ENCODE peak calls at places on chromosome 19, in five cellular contexts. One of them, this sample, is unnamed.

GRCh38 chr19:31110331-31110730 is 238.9 kb downstream of the TSHZ3 start:
- DNase-seq in GM23248: peak
- DNase-seq in IMR-90: peak
- DNase-seq in astrocyte: peak
- DNase-seq in mammary epithelial cell: peak
- DNase-seq in this sample: no peak

GRCh38 chr19:12991296-12991695 is 4.0 kb upstream of the NFIX start:
- DNase-seq in GM23248: no peak
- DNase-seq in IMR-90: no peak
- DNase-seq in mammary epithelial cell: no peak
- DNase-seq in astrocyte: no peak
- DNase-seq in this sample: no peak

GRCh38 chr19:15843186-15843585 is 27.7 kb upstream of the OR10H1 start:
- DNase-seq in IMR-90: no peak
- DNase-seq in mammary epithelial cell: no peak
- DNase-seq in astrocyte: no peak
- DNase-seq in GM23248: no peak
- DNase-seq in this sample: no peak

GRCh38 chr19:34838753-34839431 is 65.9 kb upstream of the ZNF599 start:
- DNase-seq in mammary epithelial cell: peak
- DNase-seq in GM23248: peak
- DNase-seq in astrocyte: no peak
- DNase-seq in IMR-90: no peak
- DNase-seq in this sample: no peak

GRCh38 chr19:33301011-33301899 is 1.1 kb downstream of the CEBPA start:
- DNase-seq in mammary epithelial cell: no peak
- DNase-seq in astrocyte: no peak
- DNase-seq in IMR-90: no peak
- DNase-seq in GM23248: peak
- DNase-seq in this sample: no peak

GRCh38 chr19:55253842-55254624 is 4.8 kb downstream of the PPP6R1 start:
- DNase-seq in GM23248: no peak
- DNase-seq in astrocyte: no peak
- DNase-seq in IMR-90: no peak
- DNase-seq in mammary epithelial cell: no peak
- DNase-seq in this sample: peak

GRCh38 chr19:29665826-29666633 is 769 bp downstream of the PLEKHF1 start:
- DNase-seq in IMR-90: peak
- DNase-seq in GM23248: peak
- DNase-seq in astrocyte: peak
- DNase-seq in mammary epithelial cell: peak
- DNase-seq in this sample: no peak

GRCh38 chr19:43700368-43701015 is 15.4 kb upstream of the IRGC start:
- DNase-seq in astrocyte: peak
- DNase-seq in GM23248: peak
- DNase-seq in mammary epithelial cell: peak
- DNase-seq in IMR-90: peak
- DNase-seq in this sample: no peak

GRCh38 chr19:56720281-56720680 is 48.7 kb upstream of the ZNF835 start:
- DNase-seq in IMR-90: no peak
- DNase-seq in GM23248: no peak
- DNase-seq in astrocyte: no peak
- DNase-seq in mammary epithelial cell: no peak
- DNase-seq in this sample: no peak

GRCh38 chr19:40556953-40557530 is 19.6 kb upstream of the SHKBP1 start:
- DNase-seq in GM23248: no peak
- DNase-seq in mammary epithelial cell: no peak
- DNase-seq in astrocyte: no peak
- DNase-seq in IMR-90: no peak
- DNase-seq in this sample: no peak

GRCh38 chr19:3047307-3048189 is 14.7 kb downstream of the TLE5 start:
- DNase-seq in astrocyte: peak
- DNase-seq in mammary epithelial cell: peak
- DNase-seq in GM23248: peak
- DNase-seq in IMR-90: peak
- DNase-seq in this sample: no peak

GRCh38 chr19:38709671-38710415 is 34.4 kb downstream of the CAPN12 start:
- DNase-seq in GM23248: no peak
- DNase-seq in astrocyte: no peak
- DNase-seq in IMR-90: no peak
- DNase-seq in mammary epithelial cell: no peak
- DNase-seq in this sample: no peak

GRCh38 chr19:43820098-43820860 is 6.8 kb upstream of the ZNF283 start:
- DNase-seq in mammary epithelial cell: peak
- DNase-seq in GM23248: peak
- DNase-seq in astrocyte: peak
- DNase-seq in IMR-90: peak
- DNase-seq in this sample: no peak

GRCh38 chr19:11483176-11484111 is 2.6 kb upstream of the ELAVL3 start:
- DNase-seq in IMR-90: no peak
- DNase-seq in mammary epithelial cell: no peak
- DNase-seq in astrocyte: no peak
- DNase-seq in GM23248: no peak
- DNase-seq in this sample: no peak

GRCh38 chr19:8151499-8152035 is 2.2 kb upstream of the FBN3 start:
- DNase-seq in mammary epithelial cell: no peak
- DNase-seq in astrocyte: no peak
- DNase-seq in GM23248: no peak
- DNase-seq in IMR-90: no peak
- DNase-seq in this sample: no peak

GRCh38 chr19:8904597-8904996 is 72.4 kb downstream of the MBD3L1 start:
- DNase-seq in GM23248: no peak
- DNase-seq in astrocyte: no peak
- DNase-seq in mammary epithelial cell: no peak
- DNase-seq in IMR-90: no peak
- DNase-seq in this sample: no peak

GRCh38 chr19:3708207-3708931 is at the start of gene TJP3:
- DNase-seq in IMR-90: peak
- DNase-seq in mammary epithelial cell: peak
- DNase-seq in astrocyte: peak
- DNase-seq in GM23248: peak
- DNase-seq in this sample: no peak

GRCh38 chr19:7915250-7916136 is 863 bp downstream of the TGFBR3L start:
- DNase-seq in mammary epithelial cell: no peak
- DNase-seq in GM23248: no peak
- DNase-seq in astrocyte: no peak
- DNase-seq in IMR-90: no peak
- DNase-seq in this sample: no peak

GRCh38 chr19:13103961-13104847 is 1.5 kb upstream of the LYL1 start:
- DNase-seq in astrocyte: no peak
- DNase-seq in IMR-90: no peak
- DNase-seq in mammary epithelial cell: no peak
- DNase-seq in GM23248: peak
- DNase-seq in this sample: peak

GRCh38 chr19:49155830-49156346 is 692 bp upstream of the HRC start:
- DNase-seq in IMR-90: no peak
- DNase-seq in mammary epithelial cell: no peak
- DNase-seq in astrocyte: no peak
- DNase-seq in GM23248: no peak
- DNase-seq in this sample: no peak

DNA sequence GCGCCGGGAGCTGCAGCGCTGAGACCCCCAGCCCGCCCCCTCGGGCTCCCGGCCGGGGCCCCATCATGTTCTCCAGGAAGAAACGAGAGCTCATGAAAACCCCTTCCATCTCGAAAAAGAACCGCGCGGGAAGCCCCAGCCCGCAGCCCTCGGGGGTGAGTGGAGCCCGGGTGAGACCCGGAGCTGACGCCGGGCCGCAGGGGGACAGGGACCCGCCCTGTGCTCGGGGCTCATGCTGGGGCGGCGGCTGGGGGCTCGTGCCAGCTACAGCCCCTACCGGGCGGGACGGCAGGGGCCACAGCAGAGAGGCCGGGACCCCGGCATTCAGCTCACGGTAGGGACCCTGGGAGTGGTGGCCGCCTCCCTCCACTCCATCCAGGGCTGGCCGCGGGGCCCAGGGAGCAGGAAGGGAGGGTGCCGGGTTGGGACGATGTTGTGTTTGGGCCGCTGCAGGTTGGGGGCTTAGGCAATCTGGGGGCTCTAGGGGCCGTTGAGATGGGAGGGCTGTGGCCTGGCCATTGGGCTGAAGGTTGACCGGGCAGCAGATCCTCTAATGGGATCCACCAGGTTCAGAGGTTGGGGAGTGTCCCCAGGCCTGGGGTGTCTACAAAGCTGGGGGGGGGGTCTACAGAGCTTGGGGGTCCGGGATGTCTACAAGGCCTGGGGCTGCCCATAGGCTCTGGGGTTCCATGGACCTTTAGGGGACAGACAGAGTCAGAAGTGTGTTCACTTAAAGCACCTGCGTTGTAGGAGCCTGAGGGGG is 555 bp downstream of the ARHGAP45 start:
- DNase-seq in astrocyte: no peak
- DNase-seq in IMR-90: no peak
- DNase-seq in GM23248: no peak
- DNase-seq in mammary epithelial cell: no peak
- DNase-seq in this sample: peak
- H3K27ac ChIP-seq in astrocyte: no peak
- H3K27ac ChIP-seq in IMR-90: no peak
- H3K27ac ChIP-seq in GM23248: no peak
- H3K27ac ChIP-seq in mammary epithelial cell: no peak
- H3K27ac ChIP-seq in this sample: peak

GRCh38 chr19:6674868-6675305 is 4.9 kb upstream of the TNFSF14 start:
- DNase-seq in GM23248: peak
- DNase-seq in IMR-90: peak
- DNase-seq in mammary epithelial cell: peak
- DNase-seq in astrocyte: peak
- DNase-seq in this sample: peak
- H2AFZ ChIP-seq in GM23248: no peak
- H2AFZ ChIP-seq in IMR-90: no peak
- H2AFZ ChIP-seq in mammary epithelial cell: peak
- H2AFZ ChIP-seq in astrocyte: no peak
- H2AFZ ChIP-seq in this sample: peak

DNA sequence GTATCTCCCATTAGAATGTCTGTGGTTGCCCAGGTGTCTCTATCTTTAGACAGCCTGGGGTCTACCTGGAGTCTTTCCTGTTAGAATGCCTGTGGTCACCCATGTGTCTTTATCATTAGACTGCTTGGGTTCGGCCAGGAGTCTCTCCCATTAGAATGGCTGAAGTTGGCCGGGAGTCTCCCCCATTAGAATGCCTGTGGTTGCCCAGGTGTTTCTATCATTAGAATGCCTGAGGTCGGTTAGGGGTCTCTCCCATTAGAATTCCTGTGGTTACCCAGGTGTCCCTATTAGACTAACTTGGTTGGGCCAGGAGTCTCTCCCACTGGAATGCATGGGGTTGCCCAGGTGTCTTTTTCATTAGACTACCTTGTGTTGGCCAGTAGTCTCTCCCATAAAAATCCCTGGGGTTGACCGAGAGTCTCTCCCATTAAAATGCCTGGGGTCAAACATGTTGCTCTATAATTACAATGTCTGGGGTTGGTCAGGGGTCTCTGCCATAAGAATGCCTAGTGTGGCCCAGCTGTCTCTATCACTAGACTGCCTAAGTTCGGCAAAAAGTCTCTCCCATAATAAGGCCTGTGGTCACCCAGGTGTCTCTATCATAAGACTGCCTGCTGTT is 1448.7 kb downstream of the UQCRFS1 start:
- DNase-seq in GM23248: no peak
- DNase-seq in astrocyte: no peak
- DNase-seq in mammary epithelial cell: no peak
- DNase-seq in IMR-90: no peak
- DNase-seq in this sample: no peak
- H3K27ac ChIP-seq in GM23248: no peak
- H3K27ac ChIP-seq in astrocyte: no peak
- H3K27ac ChIP-seq in mammary epithelial cell: no peak
- H3K27ac ChIP-seq in IMR-90: no peak
- H3K27ac ChIP-seq in this sample: no peak

GRCh38 chr19:53549354-53549753 is 11.4 kb downstream of the ZNF331 start:
- DNase-seq in GM23248: peak
- DNase-seq in IMR-90: peak
- DNase-seq in mammary epithelial cell: no peak
- DNase-seq in astrocyte: peak
- DNase-seq in this sample: no peak

GRCh38 chr19:53541971-53542370 is 4.0 kb downstream of the ZNF331 start:
- DNase-seq in mammary epithelial cell: peak
- DNase-seq in IMR-90: no peak
- DNase-seq in astrocyte: no peak
- DNase-seq in GM23248: no peak
- DNase-seq in this sample: no peak

GRCh38 chr19:53540091-53540490 is 2.1 kb downstream of the ZNF331 start:
- DNase-seq in GM23248: no peak
- DNase-seq in mammary epithelial cell: no peak
- DNase-seq in IMR-90: no peak
- DNase-seq in astrocyte: no peak
- DNase-seq in this sample: no peak

GRCh38 chr19:53546766-53547541 is 9.0 kb downstream of the ZNF331 start:
- DNase-seq in astrocyte: no peak
- DNase-seq in GM23248: no peak
- DNase-seq in IMR-90: no peak
- DNase-seq in mammary epithelial cell: no peak
- DNase-seq in this sample: no peak

DNA sequence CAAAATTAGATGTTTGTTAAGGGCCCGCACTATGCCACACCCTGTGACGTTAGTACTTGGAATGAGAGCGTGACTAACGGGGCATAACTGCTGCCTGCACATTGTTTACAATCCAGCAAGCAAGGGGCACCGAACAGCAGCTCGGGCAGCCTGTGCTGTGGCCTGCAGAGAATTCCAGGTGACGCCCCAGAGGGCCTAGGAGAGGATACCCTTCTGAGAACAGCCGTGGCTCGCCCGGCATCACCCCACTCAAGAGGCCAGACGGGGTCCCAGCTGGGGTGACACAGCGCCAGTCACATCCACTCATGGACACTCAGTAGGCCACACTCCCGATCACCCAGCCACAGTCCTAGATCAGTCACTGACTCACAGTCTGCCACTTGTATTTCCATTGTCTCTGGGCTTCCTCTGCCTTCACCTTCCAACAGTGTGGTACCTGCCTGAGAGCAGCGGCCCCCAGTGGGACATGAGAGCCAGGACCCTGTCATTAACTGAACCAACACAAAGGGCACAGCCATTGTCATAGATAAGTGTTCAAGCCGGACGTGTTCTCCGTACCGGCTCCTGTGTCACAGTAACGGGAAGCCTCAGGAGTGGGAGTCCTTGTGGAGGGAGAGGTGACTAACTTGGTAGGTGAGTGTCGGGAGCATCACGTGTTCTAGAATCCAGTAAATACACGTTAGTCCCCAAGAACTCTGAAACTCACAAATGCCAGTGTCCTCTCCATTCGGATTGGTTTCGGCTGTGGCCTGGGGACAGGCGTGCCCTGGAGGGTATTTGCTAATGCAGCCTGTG is 7.5 kb downstream of the ZNF331 start:
- DNase-seq in GM23248: peak
- DNase-seq in mammary epithelial cell: no peak
- DNase-seq in astrocyte: peak
- DNase-seq in IMR-90: peak
- DNase-seq in this sample: no peak
- H2AFZ ChIP-seq in GM23248: peak
- H2AFZ ChIP-seq in mammary epithelial cell: no peak
- H2AFZ ChIP-seq in astrocyte: no peak
- H2AFZ ChIP-seq in IMR-90: peak
- H2AFZ ChIP-seq in this sample: no peak